ENCODE peak calls at places on chromosomes 11 and 22, in four cellular contexts. Z, F, B and L are unnamed samples.

GRCh38 chr11:36431429-36432092 is 78.5 kb downstream of the TRAF6 start:
- DNase-seq in Z (no peak), F (no peak), B (no peak), L (no peak)

GRCh38 chr22:27801197-27801615 is 350 bp downstream of the MN1 start:
- DNase-seq in Z (peak; percentile 88), F (no peak), B (peak; percentile 59), L (peak; percentile 24)

GRCh38 chr11:62804310-62805043 is 763 bp downstream of the NXF1 start:
- DNase-seq in Z (no peak), F (no peak), B (no peak), L (peak; percentile 47)

GRCh38 chr22:48745842-48746788 is 1081.6 kb downstream of the BRD1 start:
- DNase-seq in Z (no peak), F (no peak), B (no peak), L (no peak)

GRCh38 chr22:23278883-23279675 is 98.8 kb downstream of the BCR start:
- DNase-seq in Z (no peak), F (no peak), B (no peak), L (no peak)

GRCh38 chr11:92199991-92200390 is 24.6 kb upstream of the FAT3 start:
- DNase-seq in Z (no peak), F (no peak), B (no peak), L (peak; percentile 95)

GRCh38 chr11:27296406-27296994 is 66.5 kb downstream of the CCDC34 start:
- DNase-seq in Z (peak; percentile 68), F (no peak), B (peak; percentile 64), L (peak; percentile 74)

GRCh38 chr22:48713266-48714205 is 1114.1 kb downstream of the BRD1 start:
- DNase-seq in Z (peak; percentile 30), F (no peak), B (no peak), L (no peak)

GRCh38 chr11:71352748-71353147 is 95.4 kb downstream of the DHCR7 start:
- DNase-seq in Z (no peak), F (no peak), B (no peak), L (no peak)

GRCh38 chr11:64062185-64063039 is 26.7 kb downstream of the FLRT1 start:
- DNase-seq in Z (peak; percentile 63), F (no peak), B (no peak), L (no peak)

GRCh38 chr22:31287818-31288495 is 4.3 kb downstream of the PIK3IP1 start:
- DNase-seq in Z (no peak), F (no peak), B (no peak), L (no peak)

GRCh38 chr11:10454902-10455631 is at the start of gene AMPD3:
- DNase-seq in Z (peak; percentile 54), F (no peak), B (peak; percentile 91), L (peak; percentile 94)

GRCh38 chr11:69368119-69368880 is 74.3 kb downstream of the MYEOV start:
- DNase-seq in Z (no peak), F (no peak), B (no peak), L (no peak)

GRCh38 chr22:18110194-18110943 is at the start of gene TUBA8:
- DNase-seq in Z (peak; percentile 90), F (no peak), B (peak; percentile 66), L (peak; percentile 15)

GRCh38 chr11:7630002-7630401 is 43.3 kb downstream of the CYB5R2 start:
- DNase-seq in Z (no peak), F (no peak), B (no peak), L (no peak)

GRCh38 chr11:43687120-43687791 is 6.7 kb downstream of the HSD17B12 start:
- DNase-seq in Z (no peak), F (no peak), B (no peak), L (no peak)

GRCh38 chr11:9462172-9462799 is 1.5 kb downstream of the ZNF143 start:
- DNase-seq in Z (no peak), F (no peak), B (no peak), L (no peak)

GRCh38 chr11:134411887-134412507 is at the start of gene B3GAT1:
- DNase-seq in Z (peak; percentile 94), F (no peak), B (peak; percentile 88), L (no peak)

GRCh38 chr11:82046778-82047177 is 686.9 kb downstream of the FAM181B start:
- DNase-seq in Z (no peak), F (no peak), B (no peak), L (no peak)

GRCh38 chr11:64900263-64900678 is 16.7 kb downstream of the ATG2A start:
- DNase-seq in Z (peak; percentile 51), F (peak; percentile 45), B (no peak), L (no peak)

GRCh38 chr11:132142554-132142953 is 772.1 kb downstream of the NTM start:
- DNase-seq in Z (no peak), F (no peak), B (no peak), L (no peak)

GRCh38 chr11:8870461-8871282 is 40.3 kb upstream of the AKIP1 start:
- DNase-seq in Z (peak; percentile 89), F (no peak), B (peak; percentile 84), L (peak; percentile 80)

GRCh38 chr11:88059326-88059725 is 115.9 kb downstream of the RAB38 start:
- DNase-seq in Z (no peak), F (no peak), B (no peak), L (no peak)

GRCh38 chr11:102241026-102241425 is 76.3 kb upstream of the BIRC3 start:
- DNase-seq in Z (no peak), F (no peak), B (peak; percentile 47), L (no peak)

GRCh38 chr11:119417726-119418540 is 5.0 kb downstream of the THY1 start:
- DNase-seq in Z (peak; percentile 55), F (no peak), B (no peak), L (no peak)

GRCh38 chr11:80048513-80048912 is 607.7 kb upstream of the TENM4 start:
- DNase-seq in Z (no peak), F (no peak), B (no peak), L (no peak)

GRCh38 chr22:22687638-22688500 is 43.5 kb downstream of the GGTLC2 start:
- DNase-seq in Z (peak; percentile 59), F (no peak), B (peak; percentile 51), L (peak; percentile 59)

GRCh38 chr11:47672283-47672730 is 29.9 kb upstream of the MTCH2 start:
- DNase-seq in Z (no peak), F (no peak), B (no peak), L (no peak)

GRCh38 chr11:84581083-84581482 is 1046.1 kb downstream of the DLG2 start:
- DNase-seq in Z (no peak), F (no peak), B (no peak), L (no peak)

GRCh38 chr11:96091476-96091875 is 167.6 kb upstream of the MTMR2 start:
- DNase-seq in Z (no peak), F (no peak), B (peak; percentile 41), L (peak; percentile 17)

GRCh38 chr11:46180741-46181140 is 59.5 kb upstream of the PHF21A start:
- DNase-seq in Z (no peak), F (no peak), B (no peak), L (no peak)

GRCh38 chr11:124622531-124623451 is at the start of gene TBRG1:
- DNase-seq in Z (peak; percentile 92), F (peak; percentile 69), B (peak; percentile 98), L (peak; percentile 96)